ENCODE peak calls at places on chromosomes 7 and 10, in seven cellular contexts. M is IMR-90, O is mesenchymal stem cell, J is mesendoderm, N is trophoblast cell, V is H1, B is neuronal stem cell. L is an unnamed sample.

GRCh38 chr7:7257899-7258692 is 75.8 kb downstream of the C1GALT1 start:
- DNase-seq in M (peak), B (no peak), O (peak), J (no peak), V (no peak), N (peak), L (no peak)

GRCh38 chr7:123183431-123183830 is 16.3 kb downstream of the SLC13A1 start:
- DNase-seq in O (no peak), J (no peak), V (no peak), M (no peak), B (no peak), N (no peak), L (no peak)

GRCh38 chr7:103887853-103888602 is 101.4 kb downstream of the RELN start:
- DNase-seq in V (no peak), O (no peak), J (peak), N (no peak), B (no peak), M (peak), L (no peak)

GRCh38 chr10:62076872-62077271 is 175.4 kb downstream of the ARID5B start:
- DNase-seq in N (peak), M (peak), J (peak), O (peak), B (no peak), V (no peak), L (no peak)

GRCh38 chr7:24141876-24142509 is 142.0 kb upstream of the NPY start:
- DNase-seq in B (no peak), N (no peak), V (no peak), J (no peak), M (no peak), O (no peak), L (no peak)

GRCh38 chr10:103660364-103661197 is 167.1 kb downstream of the NEURL1 start:
- DNase-seq in O (no peak), J (peak), B (no peak), N (no peak), M (peak), V (no peak), L (no peak)

GRCh38 chr7:11021468-11021867 is 47.8 kb downstream of the PHF14 start:
- DNase-seq in J (no peak), M (no peak), V (no peak), B (no peak), O (no peak), N (no peak), L (no peak)

GRCh38 chr7:2288503-2288902 is 25.7 kb downstream of the SNX8 start:
- DNase-seq in O (no peak), V (no peak), J (no peak), N (no peak), M (no peak), B (no peak), L (no peak)

GRCh38 chr10:109892885-109893284 is 30.4 kb downstream of the XPNPEP1 start:
- DNase-seq in B (peak), J (no peak), N (no peak), V (no peak), O (no peak), M (no peak), L (peak)

GRCh38 chr7:155810607-155811559 is 1.4 kb downstream of the SHH start:
- DNase-seq in O (no peak), J (peak), V (no peak), N (no peak), M (no peak), B (no peak), L (no peak)

GRCh38 chr10:112361951-112362770 is 11.8 kb upstream of the ACSL5 start:
- DNase-seq in V (no peak), J (peak), O (peak), B (no peak), N (peak), M (peak), L (peak)

GRCh38 chr7:137652721-137653120 is 194.1 kb downstream of the DGKI start:
- DNase-seq in J (no peak), M (peak), O (peak), V (no peak), B (no peak), N (no peak), L (no peak)

GRCh38 chr10:78903351-78903940 is 165.3 kb upstream of the ZMIZ1 start:
- DNase-seq in V (no peak), N (no peak), B (no peak), O (no peak), M (no peak), J (no peak), L (no peak)

GRCh38 chr10:16992611-16993119 is 136.9 kb downstream of the CUBN start:
- DNase-seq in M (no peak), J (no peak), B (no peak), N (no peak), O (no peak), V (no peak), L (no peak)

GRCh38 chr10:48414778-48415177 is 108.3 kb downstream of the MAPK8 start:
- DNase-seq in V (no peak), J (no peak), M (peak), N (no peak), O (no peak), B (no peak), L (no peak)

GRCh38 chr7:122674502-122674901 is 24.4 kb downstream of the RNF133 start:
- DNase-seq in V (no peak), N (peak), O (no peak), M (no peak), J (no peak), B (no peak), L (no peak)

GRCh38 chr10:30055094-30055701 is 4.2 kb downstream of the JCAD start:
- DNase-seq in B (no peak), N (peak), M (peak), V (no peak), J (no peak), O (peak), L (no peak)

GRCh38 chr10:132963430-132963960 is 21.1 kb upstream of the CFAP46 start:
- DNase-seq in O (no peak), M (no peak), V (no peak), J (no peak), N (no peak), B (no peak), L (no peak)

GRCh38 chr7:128153436-128153835 is 87.6 kb upstream of the LEP start:
- DNase-seq in J (no peak), O (no peak), V (no peak), M (no peak), N (no peak), B (no peak), L (no peak)

GRCh38 chr7:114889646-114890285 is 32.1 kb upstream of the MDFIC start:
- DNase-seq in N (peak), M (peak), O (peak), J (peak), B (no peak), V (no peak), L (no peak)

GRCh38 chr10:29634105-29634504 is 666 bp downstream of the SVIL start:
- DNase-seq in M (no peak), N (no peak), V (no peak), O (no peak), J (peak), B (no peak), L (no peak)

GRCh38 chr10:70590663-70591416 is 11.7 kb downstream of the PRF1 start:
- DNase-seq in J (no peak), M (no peak), B (no peak), O (no peak), V (no peak), N (no peak), L (no peak)

GRCh38 chr10:23150610-23151009 is 41.5 kb upstream of the PTF1A start:
- DNase-seq in J (no peak), V (no peak), B (no peak), M (no peak), O (no peak), N (peak), L (no peak)

GRCh38 chr7:149883452-149883861 is 9.7 kb downstream of the ATP6V0E2 start:
- DNase-seq in J (peak), V (peak), N (peak), M (peak), O (peak), B (peak), L (peak)

GRCh38 chr10:21831986-21832735 is 171.4 kb downstream of the DNAJC1 start:
- DNase-seq in B (no peak), M (peak), N (peak), J (no peak), V (no peak), O (peak), L (no peak)

GRCh38 chr10:10821926-10822325 is 195.7 kb upstream of the CELF2 start:
- DNase-seq in M (no peak), J (no peak), B (no peak), V (no peak), N (no peak), O (no peak), L (no peak)

GRCh38 chr10:86308056-86308455 is 58.5 kb downstream of the GRID1 start:
- DNase-seq in N (no peak), O (no peak), J (no peak), V (no peak), M (no peak), B (no peak), L (peak)

GRCh38 chr7:150421831-150422230 is 28.6 kb upstream of the GIMAP8 start:
- DNase-seq in J (no peak), V (no peak), N (no peak), O (no peak), B (no peak), M (no peak), L (peak)

GRCh38 chr10:13816195-13816926 is 229.6 kb downstream of the PRPF18 start:
- DNase-seq in O (peak), J (no peak), B (no peak), V (no peak), N (no peak), M (peak), L (no peak)

GRCh38 chr10:5492322-5492855 is 7.0 kb downstream of the CALML5 start:
- DNase-seq in V (no peak), B (no peak), O (no peak), N (peak), M (no peak), J (no peak), L (no peak)

GRCh38 chr7:138400400-138400886 is 59.6 kb upstream of the TRIM24 start:
- DNase-seq in O (no peak), M (no peak), B (no peak), N (no peak), J (no peak), V (no peak), L (no peak)

GRCh38 chr10:131774618-131775443 is 126.0 kb upstream of the PPP2R2D start:
- DNase-seq in M (no peak), V (no peak), J (no peak), N (no peak), B (no peak), O (no peak), L (peak)

GRCh38 chr10:95266674-95267095 is 24.1 kb downstream of the PDLIM1 start:
- DNase-seq in B (peak), N (peak), J (peak), M (peak), O (peak), V (no peak), L (no peak)

GRCh38 chr10:101974091-101974799 is 81.7 kb downstream of the ARMH3 start:
- DNase-seq in V (no peak), N (no peak), B (no peak), M (no peak), O (peak), J (no peak), L (no peak)

GRCh38 chr10:75660833-75661232 is 229.4 kb downstream of the LRMDA start:
- DNase-seq in M (no peak), J (no peak), O (peak), N (no peak), B (no peak), V (no peak), L (no peak)

GRCh38 chr10:106214243-106214642 is 950.3 kb downstream of the SORCS1 start:
- DNase-seq in O (no peak), J (no peak), M (no peak), B (no peak), N (no peak), V (no peak), L (no peak)

GRCh38 chr10:44723082-44723481 is 188.1 kb upstream of the TMEM72 start:
- DNase-seq in V (no peak), N (no peak), J (no peak), B (no peak), O (no peak), M (no peak), L (no peak)

GRCh38 chr10:19730071-19730470 is 86.2 kb upstream of the PLXDC2 start:
- DNase-seq in J (no peak), O (peak), N (no peak), V (no peak), M (peak), B (no peak), L (no peak)

GRCh38 chr10:33542747-33543505 is 208.5 kb upstream of the NRP1 start:
- DNase-seq in O (peak), N (peak), J (no peak), V (no peak), B (no peak), M (peak), L (no peak)
- H3K4me2 ChIP-seq in O (no peak), N (no peak), J (no peak), V (no peak), B (no peak), M (no peak), L (no peak)

DNA sequence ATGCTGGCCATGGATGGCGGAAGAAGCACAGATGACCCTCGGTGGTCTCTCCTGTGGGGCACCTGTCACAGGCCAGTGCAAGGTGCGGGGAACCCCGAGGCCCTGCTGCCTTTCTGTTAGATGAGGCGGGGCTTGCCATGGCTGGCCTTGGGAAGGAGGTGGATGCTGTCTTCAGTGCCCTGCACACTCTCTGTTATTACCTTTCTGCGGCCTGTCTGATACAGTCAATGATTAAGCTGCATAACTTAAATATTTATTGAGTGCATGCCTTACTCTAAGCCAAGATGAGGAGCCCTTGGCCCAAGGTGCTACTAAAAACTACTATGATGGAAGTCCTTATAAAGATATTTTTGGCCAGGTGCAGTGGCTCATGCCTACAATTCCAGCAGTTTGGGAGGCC is 36.7 kb upstream of the MNX1 start:
- DNase-seq in N (peak), V (no peak), O (no peak), M (no peak), J (no peak), B (no peak), L (no peak)
- H3K18ac ChIP-seq in N (no peak), V (no peak), O (no peak), M (no peak), J (no peak), B (no peak), L (no peak)

GRCh38 chr10:118698421-118698820 is 56.3 kb downstream of the CACUL1 start:
- DNase-seq in O (peak), N (no peak), J (peak), M (peak), B (no peak), V (no peak), L (no peak)

GRCh38 chr10:118687472-118687871 is 67.3 kb downstream of the CACUL1 start:
- DNase-seq in V (no peak), B (no peak), O (no peak), J (no peak), M (no peak), N (no peak), L (no peak)

GRCh38 chr10:118694848-118695247 is 59.9 kb downstream of the CACUL1 start:
- DNase-seq in B (no peak), O (peak), V (no peak), N (no peak), M (peak), J (no peak), L (no peak)

GRCh38 chr10:118689070-118689858 is 65.5 kb downstream of the CACUL1 start:
- DNase-seq in J (no peak), M (no peak), O (no peak), B (no peak), V (no peak), N (no peak), L (no peak)

GRCh38 chr10:118692911-118693310 is 61.9 kb downstream of the CACUL1 start:
- DNase-seq in J (no peak), V (no peak), N (peak), M (peak), B (no peak), O (peak), L (no peak)
- H3K4me2 ChIP-seq in J (no peak), V (no peak), N (no peak), M (peak), B (no peak), O (no peak), L (no peak)

GRCh38 chr10:45819552-45819951 is 27.7 kb downstream of the AGAP4 start:
- DNase-seq in M (no peak), N (no peak), J (no peak), B (no peak), V (no peak), O (no peak), L (no peak)

GRCh38 chr10:45817912-45818311 is 29.4 kb downstream of the AGAP4 start:
- DNase-seq in B (no peak), V (no peak), J (no peak), M (no peak), N (no peak), O (no peak), L (no peak)

DNA sequence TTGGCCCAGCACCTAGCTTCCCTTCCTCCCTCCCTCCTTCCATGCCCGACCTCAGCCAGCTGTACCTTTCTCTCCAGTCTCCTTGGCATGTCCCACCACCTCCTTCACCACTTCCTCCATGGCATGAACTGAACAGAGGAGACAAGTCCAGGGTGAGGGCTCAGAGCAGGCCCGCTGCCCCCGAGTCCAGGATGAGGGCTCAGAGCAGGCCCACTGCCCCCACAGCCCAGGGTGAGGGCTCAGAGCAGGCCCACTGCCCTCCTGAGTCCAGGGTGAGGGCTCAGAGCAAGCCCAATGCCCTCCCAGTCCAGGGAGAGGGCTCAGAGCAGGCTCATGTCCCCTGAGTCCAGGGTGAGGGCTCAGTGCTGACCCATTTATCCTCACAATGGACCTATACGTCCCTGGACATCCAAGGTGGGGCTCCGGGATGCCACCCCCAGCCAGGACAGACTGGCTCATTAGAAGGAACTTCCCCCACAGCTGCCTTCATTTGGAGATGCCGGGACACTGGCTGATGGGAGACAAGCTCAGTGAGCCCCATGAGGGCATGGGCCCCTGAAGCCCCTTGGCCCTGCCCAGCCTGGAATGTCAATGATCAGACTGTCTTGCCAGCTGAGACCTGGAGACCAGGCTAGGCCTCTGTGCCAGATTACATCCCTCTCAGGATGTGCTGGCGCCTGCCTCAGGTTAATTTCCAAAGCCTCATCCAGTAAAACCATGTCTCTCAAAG is 30.0 kb downstream of the AGAP4 start:
- DNase-seq in J (no peak), N (no peak), V (no peak), B (no peak), M (no peak), O (no peak), L (no peak)
- H3K18ac ChIP-seq in J (no peak), N (no peak), V (no peak), B (no peak), M (no peak), O (no peak), L (no peak)

GRCh38 chr7:35252584-35252983 is 1.3 kb downstream of the TBX20 start:
- DNase-seq in O (no peak), V (no peak), N (no peak), B (no peak), J (no peak), M (no peak), L (no peak)
- H3K4me2 ChIP-seq in O (no peak), V (no peak), N (no peak), B (no peak), J (no peak), M (no peak), L (no peak)

L was measured in H9.